ENCODE peak calls at places on chromosomes 4 and X, in seven cellular contexts. M, U, B, N, G, L and C are unnamed samples.

GRCh38 chrX:130080791-130081367 is 29.4 kb downstream of the ELF4 start:
- DNase-seq in N (no peak), G (no peak), B (no peak), U (no peak), L (no peak), M (no peak), C (no peak)

GRCh38 chr4:86661006-86661405 is 66.9 kb downstream of the PTPN13 start:
- DNase-seq in G (no peak), M (no peak), N (no peak), L (no peak), B (no peak), U (no peak), C (no peak)

GRCh38 chrX:20951016-20951795 is 423.0 kb upstream of the CNKSR2 start:
- DNase-seq in L (no peak), B (peak; percentile 64), M (no peak), N (no peak), U (no peak), G (no peak), C (no peak)

GRCh38 chr4:131499139-131499873 is 1649.8 kb upstream of the PCDH10 start:
- DNase-seq in G (peak; percentile 1), L (no peak), N (no peak), U (no peak), B (no peak), M (no peak), C (no peak)

GRCh38 chr4:126065016-126065415 is 750.3 kb downstream of the FAT4 start:
- DNase-seq in G (no peak), B (no peak), U (no peak), L (no peak), M (no peak), N (no peak), C (no peak)

GRCh38 chr4:177509346-177509745 is 67.1 kb upstream of the AGA start:
- DNase-seq in L (no peak), U (no peak), M (no peak), B (no peak), N (no peak), G (no peak), C (no peak)

GRCh38 chr4:147463065-147463464 is 17.8 kb upstream of the EDNRA start:
- DNase-seq in L (no peak), G (no peak), B (no peak), M (no peak), N (no peak), U (no peak), C (no peak)

GRCh38 chr4:152063301-152064235 is 302.8 kb upstream of the GATB start:
- DNase-seq in U (no peak), L (peak; percentile 67), G (no peak), B (no peak), N (no peak), M (no peak), C (peak; percentile 37)

GRCh38 chr4:125389713-125390112 is 75.0 kb downstream of the FAT4 start:
- DNase-seq in N (no peak), L (no peak), G (no peak), B (no peak), M (no peak), U (peak; percentile 83), C (no peak)

GRCh38 chrX:18026171-18026570 is 165.1 kb upstream of the RAI2 start:
- DNase-seq in U (no peak), L (peak; percentile 68), N (no peak), G (no peak), B (no peak), M (no peak), C (no peak)

GRCh38 chr4:123547167-123547817 is 150.7 kb downstream of the SPRY1 start:
- DNase-seq in U (no peak), M (peak; percentile 77), L (no peak), B (peak; percentile 68), N (no peak), G (no peak), C (no peak)
- TF ChIP-seq POLR2A in U (no peak), M (no peak), L (no peak), B (no peak), N (no peak), G (no peak), C (no peak)

GRCh38 chr4:47747846-47748494 is 89.9 kb downstream of the CORIN start:
- DNase-seq in L (no peak), G (no peak), N (no peak), U (no peak), B (no peak), M (no peak), C (no peak)

GRCh38 chr4:47741200-47741599 is 96.7 kb downstream of the CORIN start:
- DNase-seq in N (no peak), B (no peak), M (no peak), U (no peak), G (peak; percentile 94), L (no peak), C (no peak)

GRCh38 chr4:47744843-47745382 is 93.0 kb downstream of the CORIN start:
- DNase-seq in N (no peak), M (no peak), G (no peak), L (no peak), U (no peak), B (no peak), C (no peak)

GRCh38 chr4:47746122-47746521 is 91.7 kb downstream of the CORIN start:
- DNase-seq in G (no peak), B (no peak), N (no peak), U (no peak), L (no peak), M (no peak), C (no peak)

DNA sequence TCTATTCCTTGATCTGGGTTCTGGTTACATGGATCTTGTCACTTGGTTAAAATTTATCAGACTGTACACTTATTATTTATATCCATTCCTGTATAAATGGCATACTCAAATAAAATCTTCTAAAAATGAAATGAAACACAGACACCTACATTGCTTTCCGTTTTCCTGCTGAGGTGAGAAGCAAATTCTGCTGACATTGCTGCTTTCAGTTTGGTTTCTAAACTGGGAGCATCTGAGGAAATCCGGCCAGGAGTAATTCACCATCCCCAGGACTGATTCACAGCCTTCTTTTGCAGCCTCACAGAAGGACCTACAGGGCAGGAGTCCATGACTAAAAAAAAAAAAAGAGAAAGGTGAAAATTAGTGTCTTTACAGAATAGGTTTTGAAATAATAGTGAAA is 93.6 kb downstream of the CORIN start:
- DNase-seq in M (no peak), G (no peak), L (no peak), N (no peak), B (no peak), U (no peak), C (no peak)
- TF ChIP-seq CTCF in M (no peak), G (no peak), L (no peak), N (no peak), B (no peak), U (no peak), C (no peak)

GRCh38 chr4:129093173-129093974 is at the start of gene SCLT1:
- DNase-seq in U (peak; percentile 99), N (peak; percentile 98), G (peak; percentile 98), M (peak; percentile 99), L (peak; percentile 100), B (peak; percentile 97), C (peak; percentile 99)
- TF ChIP-seq POLR2A in U (peak; percentile 64), N (peak; percentile 83), G (peak; percentile 89), M (peak; percentile 92), L (peak; percentile 96), B (no peak), C (peak; percentile 87)

GRCh38 chr4:19026281-19026680 is 1004.7 kb upstream of the LCORL start:
- DNase-seq in U (no peak), G (no peak), L (no peak), M (no peak), B (no peak), N (peak; percentile 31), C (no peak)
- TF ChIP-seq CTCF in U (no peak), G (no peak), L (no peak), M (no peak), B (no peak), N (no peak), C (no peak)

DNA sequence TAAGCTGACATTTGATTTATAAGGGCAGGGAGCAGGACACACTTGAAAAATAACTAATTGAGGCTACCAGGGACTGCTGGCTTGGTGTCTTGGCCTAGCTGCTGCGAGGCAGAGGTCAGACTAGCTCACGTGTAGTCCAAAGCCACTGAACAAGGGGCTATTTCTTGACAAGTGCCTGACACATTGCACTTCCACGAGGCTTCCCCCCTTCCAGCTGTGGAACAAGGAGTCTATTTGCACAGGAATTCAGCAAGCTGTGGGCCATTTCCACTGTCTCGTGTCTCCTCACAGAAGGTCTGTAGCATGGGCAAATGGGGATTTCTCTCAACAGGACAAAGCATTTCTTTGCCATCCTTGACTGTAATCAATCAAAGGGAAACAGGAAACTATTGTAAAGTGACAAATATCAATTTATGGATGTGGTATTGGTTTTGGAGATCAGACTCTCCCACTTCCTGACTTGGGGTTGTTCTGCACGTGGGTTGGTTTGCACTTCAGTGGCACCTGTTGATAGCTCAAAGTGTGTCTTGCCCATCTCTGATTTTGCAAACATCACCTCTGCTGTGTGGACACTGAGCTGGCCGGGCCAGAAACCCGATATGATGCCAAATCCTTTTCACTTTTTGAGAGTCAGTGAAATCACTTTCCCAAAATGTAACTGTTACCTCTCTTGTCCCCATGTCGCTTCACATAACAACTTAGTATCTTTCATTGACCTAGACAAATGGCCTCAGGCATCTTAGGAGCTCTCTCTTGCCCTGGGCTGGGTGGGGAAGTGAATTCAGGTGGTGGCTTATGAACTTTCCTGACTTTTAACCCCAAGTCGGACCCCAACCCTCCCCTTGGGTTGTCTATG is 107.4 kb upstream of the MAMLD1 start:
- DNase-seq in B (no peak), U (no peak), L (no peak), M (no peak), G (no peak), N (no peak), C (no peak)
- TF ChIP-seq POLR2A in B (no peak), U (no peak), L (no peak), M (no peak), G (no peak), N (no peak), C (no peak)

GRCh38 chrX:134431894-134432293 is 28.1 kb upstream of the HPRT1 start:
- DNase-seq in B (no peak), U (peak; percentile 54), N (no peak), L (no peak), M (no peak), G (peak; percentile 22), C (no peak)

GRCh38 chrX:134435894-134436293 is 24.1 kb upstream of the HPRT1 start:
- DNase-seq in L (no peak), U (no peak), N (no peak), B (no peak), G (no peak), M (no peak), C (no peak)
- TF ChIP-seq CTCF in L (no peak), U (no peak), N (no peak), B (no peak), G (no peak), M (no peak), C (no peak)